ENCODE peak calls at places on chromosomes 12 and 14, in six cellular contexts. Y is spleen, M is body of pancreas, T is thyroid gland, Z is uterus, A is A549. X is an unnamed sample.

GRCh38 chr14:101476258-101476930 is 84.9 kb upstream of the DIO3 start:
- DNase-seq in Y (peak; percentile 45), M (peak; percentile 81), T (no peak), Z (no peak), A (peak; percentile 62), X (peak; percentile 39)

GRCh38 chr12:49880756-49881390 is 22.8 kb downstream of the FAIM2 start:
- DNase-seq in Y (peak; percentile 18), M (no peak), T (no peak), Z (no peak), A (no peak), X (no peak)

GRCh38 chr12:24921251-24922038 is 27.5 kb downstream of the BCAT1 start:
- DNase-seq in Y (no peak), M (no peak), T (no peak), Z (no peak), A (no peak), X (no peak)

GRCh38 chr12:30002677-30003076 is 218.9 kb upstream of the TMTC1 start:
- DNase-seq in Y (no peak), M (no peak), T (no peak), Z (no peak), A (no peak), X (no peak)

GRCh38 chr14:61452452-61452851 is 131.1 kb downstream of the PRKCH start:
- DNase-seq in Y (no peak), M (no peak), T (no peak), Z (no peak), A (no peak), X (peak; percentile 73)

GRCh38 chr12:94271351-94271750 is 123.0 kb downstream of the PLXNC1 start:
- DNase-seq in Y (no peak), M (no peak), T (no peak), Z (no peak), A (no peak), X (no peak)

GRCh38 chr12:15227004-15227679 is 5.9 kb upstream of the RERG start:
- DNase-seq in Y (no peak), M (peak; percentile 70), T (peak; percentile 65), Z (peak; percentile 52), A (peak; percentile 33), X (no peak)

GRCh38 chr14:32408018-32408417 is 78.9 kb downstream of the AKAP6 start:
- DNase-seq in Y (no peak), M (peak; percentile 15), T (peak; percentile 88), Z (peak; percentile 56), A (no peak), X (no peak)

GRCh38 chr12:115866909-115867525 is 410.5 kb downstream of the MED13L start:
- DNase-seq in Y (no peak), M (no peak), T (peak; percentile 7), Z (no peak), A (peak; percentile 55), X (no peak)

GRCh38 chr14:61547186-61548121 is 147.9 kb upstream of the HIF1A start:
- DNase-seq in Y (no peak), M (no peak), T (no peak), Z (no peak), A (peak; percentile 62), X (no peak)

GRCh38 chr14:104557086-104557485 is 22.5 kb upstream of the C14orf180 start:
- DNase-seq in Y (no peak), M (peak; percentile 0), T (peak; percentile 0), Z (no peak), A (no peak), X (no peak)

GRCh38 chr12:12779529-12779928 is 5.9 kb upstream of the APOLD1 start:
- DNase-seq in Y (no peak), M (no peak), T (no peak), Z (no peak), A (peak; percentile 58), X (no peak)

GRCh38 chr12:94620611-94621010 is 29.7 kb downstream of the TMCC3 start:
- DNase-seq in Y (no peak), M (no peak), T (no peak), Z (no peak), A (no peak), X (no peak)

GRCh38 chr12:57766464-57767311 is at the start of gene CYP27B1:
- DNase-seq in Y (no peak), M (peak; percentile 37), T (peak; percentile 97), Z (no peak), A (no peak), X (peak; percentile 44)

GRCh38 chr14:65373671-65374039 is 38.9 kb upstream of the FUT8 start:
- DNase-seq in Y (no peak), M (peak; percentile 36), T (no peak), Z (no peak), A (no peak), X (no peak)

GRCh38 chr12:91382081-91382543 is 199.5 kb upstream of the DCN start:
- DNase-seq in Y (peak; percentile 90), M (peak; percentile 87), T (peak; percentile 84), Z (peak; percentile 89), A (peak; percentile 7), X (peak; percentile 96)

GRCh38 chr14:71474866-71475265 is 457.4 kb upstream of the RGS6 start:
- DNase-seq in Y (no peak), M (no peak), T (no peak), Z (no peak), A (no peak), X (no peak)

GRCh38 chr12:94874986-94875312 is 128.5 kb downstream of the NDUFA12 start:
- DNase-seq in Y (no peak), M (peak; percentile 7), T (peak; percentile 71), Z (no peak), A (no peak), X (no peak)

GRCh38 chr12:92424338-92424737 is 278.5 kb upstream of the PLEKHG7 start:
- DNase-seq in Y (no peak), M (no peak), T (no peak), Z (peak; percentile 36), A (no peak), X (no peak)

GRCh38 chr12:53967451-53968059 is 5.4 kb upstream of the HOXC11 start:
- DNase-seq in Y (no peak), M (no peak), T (no peak), Z (no peak), A (no peak), X (no peak)

GRCh38 chr14:68358500-68358899 is 434.4 kb downstream of the ZFP36L1 start:
- DNase-seq in Y (no peak), M (no peak), T (no peak), Z (no peak), A (no peak), X (no peak)

GRCh38 chr12:57543666-57544065 is 3.3 kb downstream of the DCTN2 start:
- DNase-seq in Y (no peak), M (no peak), T (no peak), Z (no peak), A (no peak), X (no peak)

GRCh38 chr14:22563987-22564386 is 25.0 kb downstream of the DAD1 start:
- DNase-seq in Y (no peak), M (no peak), T (no peak), Z (no peak), A (no peak), X (peak; percentile 17)

GRCh38 chr12:22684526-22685118 is 59.7 kb downstream of the ETNK1 start:
- DNase-seq in Y (no peak), M (no peak), T (no peak), Z (no peak), A (no peak), X (no peak)

GRCh38 chr14:61877050-61877390 is 114.8 kb downstream of the SNAPC1 start:
- DNase-seq in Y (no peak), M (no peak), T (no peak), Z (no peak), A (no peak), X (no peak)

GRCh38 chr14:65422093-65422834 is 9.7 kb downstream of the FUT8 start:
- DNase-seq in Y (no peak), M (no peak), T (no peak), Z (no peak), A (no peak), X (no peak)

GRCh38 chr14:104895207-104895785 is 29.4 kb upstream of the PLD4 start:
- DNase-seq in Y (no peak), M (peak; percentile 40), T (peak; percentile 64), Z (peak; percentile 14), A (no peak), X (no peak)

GRCh38 chr14:93930296-93930988 is 3.3 kb downstream of the FAM181A start:
- DNase-seq in Y (no peak), M (no peak), T (no peak), Z (no peak), A (no peak), X (no peak)

GRCh38 chr14:85512491-85512890 is 17.5 kb upstream of the FLRT2 start:
- DNase-seq in Y (no peak), M (no peak), T (no peak), Z (no peak), A (no peak), X (no peak)

GRCh38 chr12:21526053-21526452 is at the start of gene SPX:
- DNase-seq in Y (no peak), M (no peak), T (no peak), Z (no peak), A (peak; percentile 15), X (no peak)

GRCh38 chr12:51900323-51900889 is 6.9 kb upstream of the ACVRL1 start:
- DNase-seq in Y (no peak), M (no peak), T (no peak), Z (no peak), A (no peak), X (no peak)
- H3K4me1 ChIP-seq in Y (peaks cover 6% of the 10 kb centered on the region), M (no peaks in the 10 kb centered on the region), T (peaks cover 20% of the 10 kb centered on the region), Z (no peaks in the 10 kb centered on the region), A (no peaks in the 10 kb centered on the region), X (no peaks in the 10 kb centered on the region)

GRCh38 chr12:133190176-133190575 is 8.9 kb downstream of the ZNF268 start:
- DNase-seq in Y (no peak), M (no peak), T (no peak), Z (no peak), A (no peak), X (no peak)

GRCh38 chr12:133192847-133193246 is 11.6 kb downstream of the ZNF268 start:
- DNase-seq in Y (no peak), M (no peak), T (no peak), Z (no peak), A (no peak), X (no peak)
- H3K9me3 ChIP-seq in Y (peaks cover 91% of the 10 kb centered on the region), M (peaks cover 12% of the 10 kb centered on the region), T (no peaks in the 10 kb centered on the region), Z (peaks cover 89% of the 10 kb centered on the region), A (peaks cover 88% of the 10 kb centered on the region), X (peaks cover 70% of the 10 kb centered on the region)

GRCh38 chr12:6221146-6221545 is 20.9 kb downstream of the CD9 start:
- DNase-seq in Y (no peak), M (no peak), T (no peak), Z (no peak), A (no peak), X (no peak)

GRCh38 chr12:6223545-6223944 is 23.3 kb downstream of the CD9 start:
- DNase-seq in Y (no peak), M (no peak), T (no peak), Z (no peak), A (no peak), X (no peak)

GRCh38 chr12:6219980-6220379 is 19.8 kb downstream of the CD9 start:
- DNase-seq in Y (no peak), M (no peak), T (no peak), Z (no peak), A (no peak), X (no peak)

GRCh38 chr12:6224550-6224949 is 24.4 kb downstream of the CD9 start:
- DNase-seq in Y (no peak), M (no peak), T (no peak), Z (peak; percentile 56), A (no peak), X (peak; percentile 20)

GRCh38 chr12:6222009-6222702 is 22.0 kb downstream of the CD9 start:
- DNase-seq in Y (no peak), M (peak; percentile 28), T (peak; percentile 74), Z (no peak), A (no peak), X (no peak)
- TF ChIP-seq POLR2A in Y (no peak), M (no peak), T (no peak), Z (no peak), A (no peak), X (no peak)

GRCh38 chr12:111773801-111774551 is 7.2 kb downstream of the ALDH2 start:
- DNase-seq in Y (no peak), M (peak; percentile 69), T (peak; percentile 74), Z (peak; percentile 91), A (no peak), X (peak; percentile 88)
- H3K4me1 ChIP-seq in Y (peaks cover 32% of the 10 kb centered on the region), M (peaks cover 80% of the 10 kb centered on the region), T (peaks cover 64% of the 10 kb centered on the region), Z (peaks cover 22% of the 10 kb centered on the region), A (peaks cover 71% of the 10 kb centered on the region), X (peaks cover 42% of the 10 kb centered on the region)

X was measured in Peyer's patch.